ENCODE peak calls at places on chromosomes 13 and 19, in six cellular contexts. T is substantia nigra, G is progenitor cell of endocrine pancreas, O is NCI-H2029 treated with DMSO at 0.1 percent for 48 hours, F is psoas muscle, I is mesenchymal stem cell. Q is an unnamed sample.

GRCh38 chr19:7789447-7789846 is 26.4 kb downstream of the CLEC4M start:
- DNase-seq in G (no peak), T (no peak), F (no peak), I (no peak), O (no peak), Q (no peak)

GRCh38 chr13:47111499-47111898 is 214.6 kb upstream of the HTR2A start:
- DNase-seq in T (no peak), F (no peak), I (no peak), G (no peak), O (no peak), Q (peak; percentile 8)

GRCh38 chr19:11446652-11447301 is 11.3 kb downstream of the PRKCSH start:
- DNase-seq in G (peak; percentile 66), O (no peak), T (peak; percentile 90), F (peak; percentile 80), I (peak; percentile 40), Q (peak; percentile 39)

GRCh38 chr13:80199585-80200292 is 141.2 kb downstream of the SPRY2 start:
- DNase-seq in I (no peak), T (no peak), F (no peak), G (no peak), O (no peak), Q (no peak)

GRCh38 chr13:21322988-21323387 is 136.1 kb downstream of the ZDHHC20 start:
- DNase-seq in I (no peak), G (no peak), T (no peak), F (no peak), O (no peak), Q (no peak)

GRCh38 chr13:108326318-108326717 is 56.8 kb downstream of the TNFSF13B start:
- DNase-seq in F (no peak), T (no peak), I (no peak), O (peak; percentile 8), G (no peak), Q (no peak)

GRCh38 chr19:28578208-28578607 is 634.7 kb downstream of the UQCRFS1 start:
- DNase-seq in F (no peak), G (no peak), I (no peak), O (no peak), T (no peak), Q (no peak)

GRCh38 chr13:20702945-20703784 is at the start of gene IL17D:
- DNase-seq in I (peak; percentile 33), T (peak; percentile 28), F (peak; percentile 62), G (peak; percentile 33), O (no peak), Q (no peak)

GRCh38 chr19:30022659-30023058 is 80.6 kb downstream of the URI1 start:
- DNase-seq in I (no peak), F (no peak), O (no peak), G (no peak), T (no peak), Q (no peak)

GRCh38 chr13:24133396-24133795 is 27.1 kb upstream of the SPATA13 start:
- DNase-seq in F (no peak), O (no peak), G (no peak), I (no peak), T (no peak), Q (no peak)

GRCh38 chr13:75480691-75481175 is 1.2 kb downstream of the TBC1D4 start:
- DNase-seq in I (peak; percentile 57), O (peak; percentile 16), T (peak; percentile 21), F (peak; percentile 86), G (peak; percentile 47), Q (peak; percentile 56)